ENCODE peak calls at places on chromosomes 2 and 18, in ten cellular contexts. X, V, A, Z, H, S, P, U, M and R are unnamed samples.
A peak's percentile ranks its signal among the peaks of the same experiment; 100 is the strongest.

GRCh38 chr18:13558132-13558531 is 168.2 kb downstream of the FAM210A start:
- DNase-seq in P (peak; percentile 44), A (no peak), M (peak; percentile 75), H (peak; percentile 59), U (no peak), V (no peak), S (no peak), Z (no peak), X (peak; percentile 27), R (no peak)

GRCh38 chr2:26318950-26319349 is 27.0 kb upstream of the SELENOI start:
- DNase-seq in S (no peak), P (no peak), H (no peak), X (no peak), Z (no peak), A (no peak), M (no peak), U (no peak), V (no peak), R (no peak)

GRCh38 chr2:16960579-16960978 is 294.9 kb upstream of the CYRIA start:
- DNase-seq in Z (no peak), H (no peak), M (peak; percentile 6), P (no peak), A (no peak), U (no peak), X (no peak), V (no peak), S (no peak), R (no peak)

GRCh38 chr2:171139860-171140259 is 20.8 kb downstream of the TLK1 start:
- DNase-seq in H (no peak), S (no peak), U (no peak), Z (no peak), X (no peak), A (no peak), M (no peak), P (no peak), V (no peak), R (no peak)

GRCh38 chr2:134259571-134259970 is 5.7 kb downstream of the MGAT5 start:
- DNase-seq in S (no peak), Z (no peak), H (no peak), A (no peak), X (no peak), V (no peak), P (no peak), M (no peak), U (no peak), R (no peak)

GRCh38 chr2:219645631-219646527 is 18.4 kb downstream of the SLC4A3 start:
- DNase-seq in H (no peak), V (no peak), S (peak; percentile 42), Z (no peak), X (peak; percentile 76), A (no peak), U (no peak), P (peak; percentile 67), M (no peak), R (no peak)

GRCh38 chr2:141137121-141137693 is 993.6 kb downstream of the LRP1B start:
- DNase-seq in U (no peak), M (no peak), S (no peak), V (no peak), X (no peak), P (peak; percentile 2), A (no peak), Z (no peak), H (peak; percentile 83), R (no peak)

GRCh38 chr18:37294951-37295350 is 270.6 kb downstream of the CELF4 start:
- DNase-seq in X (no peak), A (no peak), H (no peak), Z (no peak), P (no peak), M (no peak), V (no peak), S (no peak), U (no peak), R (no peak)

GRCh38 chr2:188984126-188984525 is 10.0 kb downstream of the COL3A1 start:
- DNase-seq in H (no peak), M (no peak), P (peak; percentile 54), V (no peak), U (no peak), X (peak; percentile 80), S (no peak), Z (no peak), A (no peak), R (no peak)

GRCh38 chr18:79552696-79553095 is 126.9 kb upstream of the CTDP1 start:
- DNase-seq in X (no peak), P (no peak), S (peak; percentile 8), M (no peak), Z (no peak), H (no peak), A (no peak), U (peak; percentile 40), V (peak; percentile 34), R (no peak)

GRCh38 chr2:160498147-160498546 is 4.5 kb upstream of the RBMS1 start:
- DNase-seq in P (peak; percentile 41), X (no peak), U (no peak), Z (no peak), H (no peak), S (no peak), M (no peak), V (no peak), A (no peak), R (no peak)

GRCh38 chr2:166418853-166419615 is 43.3 kb upstream of the SCN9A start:
- DNase-seq in A (no peak), P (no peak), M (no peak), U (no peak), S (no peak), Z (no peak), V (no peak), X (no peak), H (no peak), R (no peak)

GRCh38 chr2:166419616-166419934 is 43.8 kb upstream of the SCN9A start:
- DNase-seq in U (no peak), H (no peak), X (peak; percentile 76), S (no peak), V (no peak), M (no peak), A (no peak), Z (no peak), P (peak; percentile 53), R (no peak)

GRCh38 chr2:166413255-166413654 is 37.5 kb upstream of the SCN9A start:
- DNase-seq in V (no peak), U (no peak), M (no peak), X (peak; percentile 42), S (no peak), P (no peak), Z (no peak), A (no peak), H (no peak), R (no peak)

DNA sequence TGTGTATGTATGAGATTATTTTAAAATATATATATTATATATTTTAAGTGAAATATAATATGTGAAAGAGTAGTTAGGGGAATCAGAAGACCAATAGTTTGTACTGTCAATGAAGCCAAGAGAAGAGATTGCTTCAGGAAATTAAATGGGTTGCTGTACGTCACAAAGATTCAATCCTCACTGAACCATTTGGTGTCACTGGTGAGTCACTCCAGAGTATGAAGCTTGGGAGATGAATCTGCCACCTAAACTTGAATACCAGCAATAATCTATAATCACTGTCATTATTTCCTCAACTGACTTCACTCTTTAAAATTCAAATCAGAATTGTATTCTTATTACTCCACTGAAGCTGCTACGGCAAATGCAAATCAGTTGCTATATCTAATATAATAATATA is 41.9 kb upstream of the SCN9A start:
- DNase-seq in H (no peak), M (no peak), S (no peak), Z (no peak), P (peak; percentile 41), X (peak; percentile 72), A (no peak), U (no peak), V (no peak), R (no peak)
- TF ChIP-seq CTCF in H (no peak), M (no peak), S (no peak), Z (no peak), P (no peak), X (no peak), A (no peak), U (no peak), V (no peak), R (no peak)

DNA sequence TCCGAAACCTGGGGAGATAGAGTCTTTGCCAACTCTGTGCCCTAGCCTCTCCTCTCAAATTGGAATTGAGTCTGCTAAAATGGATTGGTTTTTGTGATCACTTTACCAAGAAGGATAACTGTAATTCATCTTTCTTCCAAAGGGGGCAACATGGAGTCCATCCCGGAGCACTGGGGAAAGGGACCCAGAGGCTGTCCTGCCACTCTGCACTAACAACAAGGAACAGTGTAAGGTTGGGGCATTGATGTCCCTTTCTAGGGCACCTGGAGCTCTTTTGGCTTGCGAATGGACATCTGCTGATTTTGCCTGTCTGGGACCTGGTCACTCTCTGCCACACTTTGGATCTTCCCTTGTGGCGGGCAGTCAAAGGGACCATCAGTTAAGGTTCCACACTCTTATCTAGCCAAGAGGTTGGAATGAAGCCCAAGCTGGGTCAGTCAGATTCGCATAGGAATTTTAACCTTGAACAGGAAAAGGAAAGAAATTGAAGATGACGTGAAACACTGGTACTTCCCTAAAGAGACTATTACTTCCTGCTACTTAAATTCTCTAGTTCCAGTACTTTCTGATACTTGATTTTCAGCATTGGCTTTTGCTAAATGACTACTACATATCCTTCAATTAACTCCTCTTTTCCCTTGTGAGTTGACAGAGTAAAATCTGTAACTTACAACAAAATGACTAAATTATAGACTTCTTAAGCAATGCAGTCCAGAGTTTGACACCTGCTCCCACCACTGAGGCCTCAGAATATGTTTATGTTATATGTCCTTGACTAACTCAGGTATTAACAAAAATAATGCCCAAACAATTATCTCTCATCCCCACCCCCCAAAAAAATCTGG is 64.7 kb upstream of the KLF7 start:
- DNase-seq in P (peak; percentile 20), S (no peak), A (no peak), M (peak; percentile 25), H (no peak), Z (no peak), X (peak; percentile 40), U (no peak), V (no peak), R (no peak)
- TF ChIP-seq CTCF in P (peak; percentile 60), S (peak; percentile 31), A (peak; percentile 68), M (no peak), H (peak; percentile 59), Z (peak; percentile 16), X (peak; percentile 64), U (peak; percentile 34), V (no peak), R (no peak)

DNA sequence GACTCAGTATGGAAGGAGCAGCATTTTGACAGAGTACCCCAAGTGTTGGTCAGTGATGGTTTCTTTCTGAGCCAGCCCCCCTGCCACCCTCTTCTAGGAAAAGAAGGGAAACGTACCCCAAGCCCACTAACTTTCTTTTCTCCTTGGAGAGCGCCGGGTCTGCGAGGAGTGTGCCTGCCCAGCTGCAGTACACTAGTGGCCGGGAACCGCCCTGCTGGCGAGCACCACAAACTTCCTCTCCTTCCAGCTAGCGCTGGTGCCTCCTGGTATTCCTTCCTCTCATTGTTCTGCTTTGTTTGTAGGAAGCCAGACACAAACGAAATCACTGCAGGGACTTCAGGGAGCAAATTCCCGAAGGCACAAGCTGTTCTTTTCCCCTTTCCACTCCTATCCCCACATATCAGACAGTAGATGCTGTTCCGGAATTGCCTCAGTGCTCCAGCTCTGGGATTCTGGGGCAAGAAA is 1.8 kb downstream of the CCDC85A start:
- DNase-seq in Z (no peak), P (peak; percentile 25), M (no peak), X (peak; percentile 68), U (no peak), S (peak; percentile 26), H (no peak), A (no peak), V (no peak), R (no peak)
- TF ChIP-seq CTCF in Z (no peak), P (peak; percentile 29), M (no peak), X (peak; percentile 49), U (no peak), S (peak; percentile 22), H (no peak), A (no peak), V (no peak), R (no peak)

GRCh38 chr2:203648273-203648672 is 58.2 kb upstream of the CD28 start:
- DNase-seq in U (no peak), S (no peak), M (no peak), V (no peak), A (no peak), H (no peak), Z (no peak), P (peak; percentile 18), X (no peak), R (no peak)
- TF ChIP-seq CTCF in U (no peak), S (no peak), M (no peak), V (no peak), A (no peak), H (no peak), Z (no peak), P (no peak), X (no peak), R (no peak)